ENCODE peak calls at places on chromosome 15, in six cellular contexts. One of them, this sample, is unnamed.
A peak's percentile ranks its signal among the peaks of the same experiment; 100 is the strongest.

GRCh38 chr15:90620379-90621134 is 90.8 kb downstream of the CRTC3 start:
- DNase-seq in activated CD8-positive, alpha-beta T cell treated with anti-CD3 and anti-CD28 coated beads, Interleukin-2, amount 10 ng/mL, durations not matched to agents 7 days and 5 days: peak; percentile 46
- DNase-seq in NCI-H1436: no peak
- DNase-seq in mesendoderm: no peak
- DNase-seq in stromal cell of bone marrow: no peak
- DNase-seq in midbrain: no peak
- DNase-seq in this sample: no peak

GRCh38 chr15:67521770-67522568 is 1.0 kb downstream of the C15orf61 start:
- DNase-seq in stromal cell of bone marrow: no peak
- DNase-seq in activated CD8-positive, alpha-beta T cell treated with anti-CD3 and anti-CD28 coated beads, Interleukin-2, amount 10 ng/mL, durations not matched to agents 7 days and 5 days: no peak
- DNase-seq in NCI-H1436: no peak
- DNase-seq in mesendoderm: no peak
- DNase-seq in midbrain: peak; percentile 31
- DNase-seq in this sample: no peak

GRCh38 chr15:35669021-35669420 is 123.1 kb upstream of the DPH6 start:
- DNase-seq in midbrain: no peak
- DNase-seq in stromal cell of bone marrow: no peak
- DNase-seq in mesendoderm: peak; percentile 93
- DNase-seq in NCI-H1436: no peak
- DNase-seq in activated CD8-positive, alpha-beta T cell treated with anti-CD3 and anti-CD28 coated beads, Interleukin-2, amount 10 ng/mL, durations not matched to agents 7 days and 5 days: no peak
- DNase-seq in this sample: no peak

GRCh38 chr15:41825572-41826535 is 2.0 kb upstream of the JMJD7 start:
- DNase-seq in NCI-H1436: no peak
- DNase-seq in stromal cell of bone marrow: no peak
- DNase-seq in activated CD8-positive, alpha-beta T cell treated with anti-CD3 and anti-CD28 coated beads, Interleukin-2, amount 10 ng/mL, durations not matched to agents 7 days and 5 days: no peak
- DNase-seq in mesendoderm: peak; percentile 52
- DNase-seq in midbrain: no peak
- DNase-seq in this sample: peak; percentile 26

GRCh38 chr15:67108122-67108871 is 42.9 kb downstream of the SMAD3 start:
- DNase-seq in stromal cell of bone marrow: no peak
- DNase-seq in midbrain: no peak
- DNase-seq in NCI-H1436: no peak
- DNase-seq in activated CD8-positive, alpha-beta T cell treated with anti-CD3 and anti-CD28 coated beads, Interleukin-2, amount 10 ng/mL, durations not matched to agents 7 days and 5 days: no peak
- DNase-seq in mesendoderm: no peak
- DNase-seq in this sample: no peak

GRCh38 chr15:91790826-91791225 is 62.7 kb upstream of the SLCO3A1 start:
- DNase-seq in midbrain: no peak
- DNase-seq in NCI-H1436: no peak
- DNase-seq in stromal cell of bone marrow: peak; percentile 5
- DNase-seq in activated CD8-positive, alpha-beta T cell treated with anti-CD3 and anti-CD28 coated beads, Interleukin-2, amount 10 ng/mL, durations not matched to agents 7 days and 5 days: no peak
- DNase-seq in mesendoderm: no peak
- DNase-seq in this sample: peak; percentile 54

GRCh38 chr15:78909791-78910228 is 35.0 kb downstream of the CTSH start:
- DNase-seq in NCI-H1436: no peak
- DNase-seq in mesendoderm: peak; percentile 76
- DNase-seq in midbrain: peak; percentile 19
- DNase-seq in activated CD8-positive, alpha-beta T cell treated with anti-CD3 and anti-CD28 coated beads, Interleukin-2, amount 10 ng/mL, durations not matched to agents 7 days and 5 days: peak; percentile 42
- DNase-seq in stromal cell of bone marrow: no peak
- DNase-seq in this sample: no peak

GRCh38 chr15:77386626-77387025 is 33.3 kb downstream of the PEAK1 start:
- DNase-seq in NCI-H1436: no peak
- DNase-seq in stromal cell of bone marrow: no peak
- DNase-seq in mesendoderm: no peak
- DNase-seq in activated CD8-positive, alpha-beta T cell treated with anti-CD3 and anti-CD28 coated beads, Interleukin-2, amount 10 ng/mL, durations not matched to agents 7 days and 5 days: no peak
- DNase-seq in midbrain: no peak
- DNase-seq in this sample: no peak

GRCh38 chr15:94230886-94231727 is at the start of gene MCTP2:
- DNase-seq in activated CD8-positive, alpha-beta T cell treated with anti-CD3 and anti-CD28 coated beads, Interleukin-2, amount 10 ng/mL, durations not matched to agents 7 days and 5 days: peak; percentile 92
- DNase-seq in NCI-H1436: peak; percentile 48
- DNase-seq in midbrain: no peak
- DNase-seq in stromal cell of bone marrow: peak; percentile 64
- DNase-seq in mesendoderm: peak; percentile 90
- DNase-seq in this sample: peak; percentile 1

GRCh38 chr15:41832875-41833274 is 5.0 kb downstream of the JMJD7 start:
- DNase-seq in mesendoderm: no peak
- DNase-seq in stromal cell of bone marrow: no peak
- DNase-seq in midbrain: no peak
- DNase-seq in NCI-H1436: no peak
- DNase-seq in activated CD8-positive, alpha-beta T cell treated with anti-CD3 and anti-CD28 coated beads, Interleukin-2, amount 10 ng/mL, durations not matched to agents 7 days and 5 days: no peak
- DNase-seq in this sample: no peak

GRCh38 chr15:81897011-81897677 is 148.7 kb downstream of the MEX3B start:
- DNase-seq in NCI-H1436: no peak
- DNase-seq in activated CD8-positive, alpha-beta T cell treated with anti-CD3 and anti-CD28 coated beads, Interleukin-2, amount 10 ng/mL, durations not matched to agents 7 days and 5 days: no peak
- DNase-seq in mesendoderm: no peak
- DNase-seq in stromal cell of bone marrow: no peak
- DNase-seq in midbrain: no peak
- DNase-seq in this sample: no peak

GRCh38 chr15:82680200-82681102 is 29.2 kb downstream of the AP3B2 start:
- DNase-seq in NCI-H1436: peak; percentile 90
- DNase-seq in stromal cell of bone marrow: no peak
- DNase-seq in mesendoderm: peak; percentile 94
- DNase-seq in midbrain: no peak
- DNase-seq in activated CD8-positive, alpha-beta T cell treated with anti-CD3 and anti-CD28 coated beads, Interleukin-2, amount 10 ng/mL, durations not matched to agents 7 days and 5 days: peak; percentile 81
- DNase-seq in this sample: peak; percentile 92

GRCh38 chr15:68578960-68579935 is at the start of gene CORO2B:
- DNase-seq in midbrain: peak; percentile 53
- DNase-seq in mesendoderm: peak; percentile 84
- DNase-seq in stromal cell of bone marrow: peak; percentile 21
- DNase-seq in activated CD8-positive, alpha-beta T cell treated with anti-CD3 and anti-CD28 coated beads, Interleukin-2, amount 10 ng/mL, durations not matched to agents 7 days and 5 days: no peak
- DNase-seq in NCI-H1436: peak; percentile 26
- DNase-seq in this sample: peak; percentile 48

GRCh38 chr15:76342382-76343201 is 6.0 kb downstream of the ISL2 start:
- DNase-seq in activated CD8-positive, alpha-beta T cell treated with anti-CD3 and anti-CD28 coated beads, Interleukin-2, amount 10 ng/mL, durations not matched to agents 7 days and 5 days: no peak
- DNase-seq in NCI-H1436: no peak
- DNase-seq in stromal cell of bone marrow: no peak
- DNase-seq in mesendoderm: peak; percentile 70
- DNase-seq in midbrain: no peak
- DNase-seq in this sample: no peak

GRCh38 chr15:40471105-40471777 is 457 bp downstream of the CHST14 start:
- DNase-seq in activated CD8-positive, alpha-beta T cell treated with anti-CD3 and anti-CD28 coated beads, Interleukin-2, amount 10 ng/mL, durations not matched to agents 7 days and 5 days: no peak
- DNase-seq in NCI-H1436: no peak
- DNase-seq in midbrain: peak; percentile 22
- DNase-seq in mesendoderm: peak; percentile 46
- DNase-seq in stromal cell of bone marrow: no peak
- DNase-seq in this sample: no peak

GRCh38 chr15:63918317-63918672 is 84.5 kb upstream of the HERC1 start:
- DNase-seq in midbrain: no peak
- DNase-seq in mesendoderm: no peak
- DNase-seq in NCI-H1436: no peak
- DNase-seq in activated CD8-positive, alpha-beta T cell treated with anti-CD3 and anti-CD28 coated beads, Interleukin-2, amount 10 ng/mL, durations not matched to agents 7 days and 5 days: no peak
- DNase-seq in stromal cell of bone marrow: no peak
- DNase-seq in this sample: peak; percentile 41

GRCh38 chr15:60017538-60018199 is 13.6 kb downstream of the FOXB1 start:
- DNase-seq in activated CD8-positive, alpha-beta T cell treated with anti-CD3 and anti-CD28 coated beads, Interleukin-2, amount 10 ng/mL, durations not matched to agents 7 days and 5 days: no peak
- DNase-seq in NCI-H1436: no peak
- DNase-seq in stromal cell of bone marrow: no peak
- DNase-seq in mesendoderm: no peak
- DNase-seq in midbrain: no peak
- DNase-seq in this sample: no peak

GRCh38 chr15:68679161-68679560 is 100.4 kb downstream of the CORO2B start:
- DNase-seq in midbrain: no peak
- DNase-seq in activated CD8-positive, alpha-beta T cell treated with anti-CD3 and anti-CD28 coated beads, Interleukin-2, amount 10 ng/mL, durations not matched to agents 7 days and 5 days: no peak
- DNase-seq in mesendoderm: no peak
- DNase-seq in stromal cell of bone marrow: no peak
- DNase-seq in NCI-H1436: no peak
- DNase-seq in this sample: no peak

GRCh38 chr15:90143176-90143655 is 40.9 kb upstream of the IDH2 start:
- DNase-seq in NCI-H1436: peak; percentile 65
- DNase-seq in mesendoderm: peak; percentile 93
- DNase-seq in midbrain: peak; percentile 62
- DNase-seq in activated CD8-positive, alpha-beta T cell treated with anti-CD3 and anti-CD28 coated beads, Interleukin-2, amount 10 ng/mL, durations not matched to agents 7 days and 5 days: peak; percentile 79
- DNase-seq in stromal cell of bone marrow: no peak
- DNase-seq in this sample: peak; percentile 36

GRCh38 chr15:77069521-77070121 is 1.3 kb downstream of the TSPAN3 start:
- DNase-seq in NCI-H1436: no peak
- DNase-seq in midbrain: no peak
- DNase-seq in activated CD8-positive, alpha-beta T cell treated with anti-CD3 and anti-CD28 coated beads, Interleukin-2, amount 10 ng/mL, durations not matched to agents 7 days and 5 days: no peak
- DNase-seq in stromal cell of bone marrow: no peak
- DNase-seq in mesendoderm: no peak
- DNase-seq in this sample: no peak

GRCh38 chr15:77033729-77034619 is 36.9 kb downstream of the TSPAN3 start:
- DNase-seq in stromal cell of bone marrow: no peak
- DNase-seq in activated CD8-positive, alpha-beta T cell treated with anti-CD3 and anti-CD28 coated beads, Interleukin-2, amount 10 ng/mL, durations not matched to agents 7 days and 5 days: no peak
- DNase-seq in midbrain: no peak
- DNase-seq in mesendoderm: no peak
- DNase-seq in NCI-H1436: no peak
- DNase-seq in this sample: no peak

GRCh38 chr15:101043011-101043410 is 123.9 kb downstream of the LRRK1 start:
- DNase-seq in NCI-H1436: no peak
- DNase-seq in midbrain: no peak
- DNase-seq in stromal cell of bone marrow: no peak
- DNase-seq in activated CD8-positive, alpha-beta T cell treated with anti-CD3 and anti-CD28 coated beads, Interleukin-2, amount 10 ng/mL, durations not matched to agents 7 days and 5 days: no peak
- DNase-seq in mesendoderm: no peak
- DNase-seq in this sample: no peak

GRCh38 chr15:56496635-56497034 is 31.7 kb upstream of the MNS1 start:
- DNase-seq in activated CD8-positive, alpha-beta T cell treated with anti-CD3 and anti-CD28 coated beads, Interleukin-2, amount 10 ng/mL, durations not matched to agents 7 days and 5 days: peak; percentile 23
- DNase-seq in NCI-H1436: peak; percentile 62
- DNase-seq in stromal cell of bone marrow: peak; percentile 54
- DNase-seq in midbrain: peak; percentile 72
- DNase-seq in mesendoderm: peak; percentile 64
- DNase-seq in this sample: peak; percentile 57